ENCODE peak calls at places on chromosomes 3 and 15, in ten cellular contexts. D is fibroblast of pulmonary artery; T is naive thymus-derived CD4-positive, alpha-beta T cell; W is fibroblast of mammary gland; F is OCI-LY7; H is pancreas; I is foreskin fibroblast; L is MM.1S; Z is lower leg skin; X is osteoblast. O is an unnamed sample.

GRCh38 chr15:28125673-28126651 is 26.8 kb upstream of the OCA2 start:
- DNase-seq in D (peak; percentile 74), T (peak; percentile 42), W (peak; percentile 68), F (peak; percentile 65), H (no peak), I (peak; percentile 80), L (peak; percentile 54), Z (no peak), X (peak; percentile 85), O (peak; percentile 44)

GRCh38 chr15:85927936-85928537 is 133.3 kb upstream of the KLHL25 start:
- DNase-seq in D (no peak), T (peak; percentile 34), W (no peak), F (no peak), H (no peak), I (no peak), L (no peak), Z (no peak), X (no peak), O (no peak)

GRCh38 chr15:31977812-31978662 is 52.3 kb upstream of the CHRNA7 start:
- DNase-seq in D (peak; percentile 36), T (peak; percentile 48), W (peak; percentile 26), F (peak; percentile 50), H (peak; percentile 31), I (peak; percentile 33), L (peak; percentile 30), Z (peak; percentile 92), X (peak; percentile 88), O (peak; percentile 86)

GRCh38 chr3:16085884-16086608 is 88.4 kb upstream of the GALNT15 start:
- DNase-seq in D (peak; percentile 80), T (no peak), W (peak; percentile 59), F (no peak), H (no peak), I (no peak), L (no peak), Z (no peak), X (no peak), O (no peak)

GRCh38 chr3:102163818-102164154 is 271.0 kb upstream of the ZPLD1 start:
- DNase-seq in D (no peak), T (no peak), W (no peak), F (no peak), H (no peak), I (no peak), L (no peak), Z (no peak), X (no peak), O (no peak)

GRCh38 chr3:42266085-42266484 is at the start of gene CCK:
- DNase-seq in D (no peak), T (no peak), W (no peak), F (no peak), H (no peak), I (peak; percentile 34), L (no peak), Z (no peak), X (no peak), O (no peak)

GRCh38 chr15:22839046-22839705 is 710 bp downstream of the NIPA2 start:
- DNase-seq in D (peak; percentile 20), T (no peak), W (no peak), F (peak; percentile 72), H (no peak), I (no peak), L (peak; percentile 21), Z (no peak), X (peak; percentile 81), O (no peak)

GRCh38 chr15:26712350-26712749 is 60.5 kb downstream of the GABRB3 start:
- DNase-seq in D (no peak), T (no peak), W (no peak), F (no peak), H (no peak), I (no peak), L (no peak), Z (no peak), X (no peak), O (no peak)

GRCh38 chr15:69298697-69299441 is at the start of gene PAQR5:
- DNase-seq in D (no peak), T (no peak), W (no peak), F (no peak), H (peak; percentile 26), I (peak; percentile 70), L (no peak), Z (no peak), X (peak; percentile 92), O (peak; percentile 76)

GRCh38 chr3:14428087-14429067 is 26.0 kb downstream of the SLC6A6 start:
- DNase-seq in D (no peak), T (no peak), W (no peak), F (peak; percentile 42), H (no peak), I (peak; percentile 87), L (no peak), Z (no peak), X (no peak), O (no peak)

GRCh38 chr3:135908225-135908624 is 57.3 kb upstream of the PPP2R3A start:
- DNase-seq in D (no peak), T (no peak), W (peak; percentile 55), F (no peak), H (no peak), I (no peak), L (no peak), Z (no peak), X (no peak), O (no peak)

GRCh38 chr15:44501768-44502366 is 35.1 kb upstream of the EIF3J start:
- DNase-seq in D (peak; percentile 67), T (peak; percentile 35), W (peak; percentile 65), F (peak; percentile 42), H (no peak), I (peak; percentile 64), L (peak; percentile 32), Z (no peak), X (peak; percentile 53), O (no peak)

GRCh38 chr3:158659454-158660237 is 12.8 kb downstream of the LXN start:
- DNase-seq in D (peak; percentile 87), T (peak; percentile 57), W (peak; percentile 85), F (peak; percentile 51), H (peak; percentile 24), I (peak; percentile 89), L (peak; percentile 75), Z (no peak), X (no peak), O (peak; percentile 68)

GRCh38 chr15:92877000-92877399 is 23.1 kb upstream of the CHD2 start:
- DNase-seq in D (no peak), T (no peak), W (no peak), F (no peak), H (no peak), I (no peak), L (no peak), Z (no peak), X (peak; percentile 34), O (peak; percentile 62)

DNA sequence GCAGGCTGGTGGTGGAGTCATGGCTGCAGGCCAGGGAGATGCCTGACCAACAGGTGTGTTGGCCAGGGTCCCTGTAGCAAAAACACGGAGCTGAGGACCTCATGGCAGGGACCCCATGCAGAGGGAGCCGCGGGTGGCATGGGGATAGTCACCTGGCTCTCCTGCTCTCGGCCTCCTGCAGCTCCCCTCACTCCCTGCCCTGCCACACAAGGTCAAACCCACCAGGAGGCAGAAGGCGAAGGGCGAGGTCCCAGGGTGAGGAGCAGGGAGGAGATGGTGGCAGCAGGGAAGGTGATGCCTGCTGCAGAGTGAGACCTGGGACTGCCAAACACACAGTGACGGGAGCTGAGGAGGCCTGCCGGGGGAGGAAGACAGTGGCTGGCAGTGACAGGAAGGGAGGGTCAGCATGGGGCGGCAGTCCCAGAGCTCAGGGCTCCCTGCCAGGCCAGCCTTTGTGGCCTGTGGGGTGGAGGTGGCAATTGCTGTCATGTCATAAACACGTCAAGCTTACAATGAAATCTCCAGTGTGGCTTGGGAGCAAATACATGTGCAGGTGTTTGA is 144.3 kb downstream of the TJP1 start:
- DNase-seq in D (no peak), T (no peak), W (no peak), F (no peak), H (peak; percentile 45), I (no peak), L (no peak), Z (no peak), X (no peak), O (no peak)
- H3K4me3 ChIP-seq in D (no peak overlapping the region), T (no peak overlapping the region), W (no peak overlapping the region), F (no peak overlapping the region), H (no peak overlapping the region), I (no peak overlapping the region), L (no peak overlapping the region), Z (no peak overlapping the region), X (no peak overlapping the region), O (no peak overlapping the region)

DNA sequence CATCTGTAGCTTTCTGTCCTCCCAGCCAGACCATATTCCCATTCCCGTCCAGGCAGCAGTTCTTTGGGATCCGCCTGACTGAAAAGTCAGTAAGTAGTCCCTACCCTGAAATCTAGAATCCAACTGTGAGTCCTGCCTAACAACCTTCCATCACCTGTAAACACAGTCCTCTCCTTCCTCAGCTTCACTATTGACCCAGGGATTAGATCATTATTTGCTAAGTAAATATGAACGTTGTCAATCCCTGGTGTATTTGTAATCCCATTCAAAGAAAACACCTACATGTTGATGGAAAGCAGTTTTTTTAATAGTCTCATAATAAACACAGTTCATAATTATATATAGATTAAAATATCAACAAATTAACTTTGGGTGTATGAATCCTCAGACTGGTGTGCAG is 732 bp downstream of the SAXO2 start:
- DNase-seq in D (no peak), T (no peak), W (no peak), F (no peak), H (peak; percentile 19), I (peak; percentile 1), L (no peak), Z (no peak), X (no peak), O (peak; percentile 15)
- H3K4me3 ChIP-seq in D (peak overlapping the region; percentile 88), T (peak overlapping the region; percentile 67), W (peak overlapping the region; percentile 76), F (peak overlapping the region; percentile 79), H (no peak overlapping the region), I (peak overlapping the region; percentile 74), L (peak overlapping the region; percentile 87), Z (peak overlapping the region; percentile 61), X (peak overlapping the region; percentile 95), O (peak overlapping the region; percentile 95)

GRCh38 chr3:37907371-37907770 is 45.7 kb downstream of the CTDSPL start:
- DNase-seq in D (no peak), T (no peak), W (no peak), F (peak; percentile 31), H (no peak), I (no peak), L (no peak), Z (no peak), X (no peak), O (no peak)
- H3K4me3 ChIP-seq in D (no peak overlapping the region), T (no peak overlapping the region), W (no peak overlapping the region), F (peak overlapping the region; percentile 55), H (no peak overlapping the region), I (no peak overlapping the region), L (no peak overlapping the region), Z (no peak overlapping the region), X (no peak overlapping the region), O (no peak overlapping the region)

GRCh38 chr3:36908647-36909180 is 36.1 kb downstream of the TRANK1 start:
- DNase-seq in D (no peak), T (no peak), W (no peak), F (no peak), H (no peak), I (no peak), L (no peak), Z (no peak), X (no peak), O (no peak)
- H3K4me3 ChIP-seq in D (peak overlapping the region; percentile 55), T (peak overlapping the region; percentile 80), W (peak overlapping the region; percentile 67), F (peak overlapping the region; percentile 70), H (peak overlapping the region; percentile 24), I (peak overlapping the region; percentile 59), L (peak overlapping the region; percentile 68), Z (no peak overlapping the region), X (peak overlapping the region; percentile 71), O (no peak overlapping the region)